ENCODE peak calls at places on chromosomes 4 and X, in nine cellular contexts. Y, J, K, I, G, E, D, N and Q are unnamed samples.
A peak's percentile ranks its signal among the peaks of the same experiment; 100 is the strongest.

GRCh38 chr4:185204238-185204910 is 574 bp upstream of the CFAP97 start:
- DNase-seq in D (no peak), G (peak; percentile 43), Y (no peak), J (no peak), K (no peak), N (peak; percentile 24), I (no peak), E (peak; percentile 70), Q (no peak)

GRCh38 chrX:8724176-8724757 is 7.7 kb downstream of the ANOS1 start:
- DNase-seq in E (no peak), Y (no peak), D (no peak), I (no peak), N (no peak), J (peak; percentile 56), K (no peak), G (no peak), Q (no peak)

GRCh38 chr4:174157106-174157607 is 126.3 kb downstream of the FBXO8 start:
- DNase-seq in N (no peak), Y (no peak), D (no peak), G (no peak), K (no peak), I (no peak), J (no peak), E (no peak), Q (no peak)

GRCh38 chrX:45322382-45322781 is 121.7 kb upstream of the DIPK2B start:
- DNase-seq in J (peak; percentile 34), I (peak; percentile 44), Y (peak; percentile 71), G (peak; percentile 88), K (peak; percentile 80), E (no peak), N (peak; percentile 54), D (no peak), Q (no peak)

GRCh38 chrX:16825306-16826035 is 39.2 kb downstream of the TXLNG start:
- DNase-seq in D (no peak), I (no peak), G (peak; percentile 65), E (no peak), K (peak; percentile 18), N (no peak), J (no peak), Y (no peak), Q (no peak)

GRCh38 chrX:66717926-66718325 is 79.0 kb upstream of the EDA2R start:
- DNase-seq in J (no peak), Y (no peak), N (no peak), K (peak; percentile 13), D (no peak), G (peak; percentile 39), E (no peak), I (no peak), Q (no peak)

GRCh38 chr4:64538219-64538618 is 129.0 kb upstream of the TECRL start:
- DNase-seq in J (peak; percentile 6), G (no peak), D (no peak), Y (no peak), K (no peak), N (no peak), E (no peak), I (no peak), Q (no peak)

GRCh38 chr4:65798498-65799127 is 128.3 kb upstream of the EPHA5 start:
- DNase-seq in I (no peak), G (no peak), J (no peak), E (no peak), N (no peak), K (no peak), D (no peak), Y (no peak), Q (no peak)

GRCh38 chr4:10051536-10052135 is 30.3 kb upstream of the SLC2A9 start:
- DNase-seq in D (no peak), Y (no peak), I (no peak), E (peak; percentile 52), K (no peak), G (no peak), J (peak; percentile 20), N (no peak), Q (no peak)

DNA sequence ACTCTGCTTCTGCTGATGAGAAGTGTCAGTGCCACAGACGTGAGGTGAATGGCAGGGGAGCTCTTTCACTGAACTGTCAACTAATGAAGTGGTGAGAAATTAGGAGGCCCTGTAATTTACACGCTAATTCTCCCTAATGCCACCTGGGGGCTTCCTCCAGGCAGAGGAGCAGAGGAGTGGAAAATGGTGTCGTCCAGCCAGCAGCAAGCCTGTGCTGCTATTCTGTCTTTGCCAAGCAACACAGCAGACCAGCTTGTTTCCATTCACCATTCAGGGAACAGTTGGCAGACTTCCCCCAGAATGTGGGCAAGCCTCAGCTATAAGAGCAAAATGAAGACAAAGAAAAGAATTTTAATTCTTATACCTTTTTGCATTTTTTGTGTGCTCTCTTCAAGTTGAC is 245.2 kb upstream of the TET2 start:
- DNase-seq in G (no peak), N (no peak), D (no peak), K (no peak), Y (no peak), I (no peak), J (peak; percentile 43), E (no peak), Q (no peak)
- TF ChIP-seq CTCF in G (no peak), N (no peak), D (no peak), K (no peak), Y (no peak), I (no peak), J (peak; percentile 35), E (no peak), Q (no peak)

DNA sequence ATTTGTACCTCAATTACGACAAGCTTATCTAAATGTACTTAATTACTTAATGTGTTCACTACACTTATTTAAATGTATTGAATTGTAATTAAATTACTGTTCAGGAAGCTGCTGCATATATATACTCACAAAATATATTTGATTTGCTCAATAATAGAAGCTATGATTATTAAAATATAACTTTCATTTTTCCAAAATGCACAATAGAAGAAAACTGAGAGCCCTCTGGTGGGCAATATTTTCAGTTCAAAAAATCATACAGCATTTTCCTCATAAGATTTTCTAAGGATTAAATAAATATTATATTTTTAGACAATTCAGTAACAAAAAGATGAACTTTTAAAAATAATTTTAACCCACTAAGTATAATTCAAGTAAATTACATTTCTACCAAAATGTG is 217.3 kb downstream of the DKK2 start:
- DNase-seq in K (no peak), N (no peak), D (no peak), Y (no peak), E (no peak), I (no peak), G (peak; percentile 2), J (no peak), Q (no peak)
- TF ChIP-seq CTCF in K (peak; percentile 79), N (no peak), D (no peak), Y (peak; percentile 32), E (peak; percentile 4), I (no peak), G (peak; percentile 28), J (peak; percentile 6), Q (no peak)

DNA sequence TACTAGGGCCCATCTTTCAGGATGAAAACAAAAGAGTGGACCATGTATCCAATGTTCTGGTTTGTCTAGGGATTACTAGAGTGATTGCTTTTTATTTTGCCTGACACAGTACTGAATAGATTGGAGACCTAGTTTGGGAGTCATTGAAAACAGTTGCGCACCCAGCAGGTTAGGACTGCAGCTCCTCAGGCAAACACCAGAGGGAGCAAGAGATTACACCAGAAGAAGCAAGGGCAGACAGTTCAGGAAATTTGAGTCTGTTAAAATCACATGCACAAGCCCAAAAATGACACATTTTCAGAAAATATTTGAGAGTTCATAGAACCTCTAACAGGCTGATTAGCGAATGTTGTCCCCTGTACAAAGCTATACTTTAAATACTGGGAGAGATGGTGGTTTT is 55.6 kb downstream of the CYLC1 start:
- DNase-seq in Y (no peak), I (no peak), N (peak; percentile 32), K (peak; percentile 6), J (peak; percentile 46), G (peak; percentile 23), E (no peak), D (no peak), Q (no peak)
- TF ChIP-seq CTCF in Y (peak; percentile 40), I (no peak), N (peak; percentile 68), K (peak; percentile 76), J (peak; percentile 65), G (peak; percentile 66), E (no peak), D (peak; percentile 66), Q (no peak)

DNA sequence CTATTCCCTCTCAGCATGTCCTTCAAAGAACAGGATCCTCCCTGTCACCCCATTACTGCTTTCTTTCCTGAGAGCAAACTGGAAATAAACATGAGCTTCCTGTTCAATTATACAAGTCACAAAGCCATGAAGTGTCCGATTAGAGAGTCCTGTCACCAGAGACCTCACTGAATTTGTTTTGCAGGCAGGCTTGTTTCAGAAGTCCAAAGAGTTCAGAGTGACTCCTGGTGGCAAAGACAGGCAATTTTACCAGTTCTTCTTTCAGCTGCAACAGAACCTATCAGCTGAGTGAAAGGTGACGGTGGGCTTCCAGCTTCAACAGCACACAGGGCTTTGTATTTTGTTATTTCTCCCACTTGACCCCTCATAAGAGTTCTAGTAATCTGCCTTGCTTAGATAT is 6.4 kb downstream of the ELK1 start:
- DNase-seq in J (peak; percentile 36), N (peak; percentile 11), Y (no peak), E (no peak), K (no peak), I (no peak), G (peak; percentile 47), D (no peak), Q (no peak)
- TF ChIP-seq CTCF in J (peak; percentile 43), N (peak; percentile 28), Y (peak; percentile 43), E (peak; percentile 24), K (peak; percentile 40), I (peak; percentile 21), G (peak; percentile 46), D (peak; percentile 33), Q (no peak)

GRCh38 chr4:24736066-24736465 is 59.3 kb upstream of the SOD3 start:
- DNase-seq in Y (no peak), N (no peak), K (peak; percentile 22), G (peak; percentile 52), J (peak; percentile 34), D (no peak), I (no peak), E (no peak), Q (no peak)
- TF ChIP-seq CTCF in Y (peak; percentile 39), N (peak; percentile 18), K (peak; percentile 76), G (peak; percentile 65), J (peak; percentile 44), D (peak; percentile 32), I (no peak), E (peak; percentile 27), Q (no peak)

GRCh38 chrX:40100537-40101429 is 3.0 kb upstream of the BCOR start:
- DNase-seq in K (no peak), I (no peak), E (no peak), G (no peak), D (no peak), N (no peak), J (peak; percentile 74), Y (no peak), Q (no peak)
- TF ChIP-seq CTCF in K (no peak), I (no peak), E (no peak), G (no peak), D (no peak), N (no peak), J (no peak), Y (no peak), Q (no peak)